ENCODE peak calls at places on chromosomes 11 and 22, in four cellular contexts. Y is mucosa of descending colon, A is psoas muscle, S is fibroblast of the aortic adventitia. Z is an unnamed sample.

GRCh38 chr11:72588656-72589410 is 85.4 kb downstream of the PDE2A start:
- DNase-seq in S (no peak), A (no peak), Y (no peak), Z (no peak)

GRCh38 chr22:17087176-17088131 is 2.7 kb downstream of the IL17RA start:
- DNase-seq in A (no peak), Y (peak), S (no peak), Z (peak)

GRCh38 chr22:29343313-29343805 is 27.9 kb upstream of the RASL10A start:
- DNase-seq in A (peak), Y (no peak), S (peak), Z (peak)

GRCh38 chr22:28951969-28952521 is 68.7 kb downstream of the ZNRF3 start:
- DNase-seq in Y (no peak), S (peak), A (no peak), Z (peak)

GRCh38 chr11:67563354-67564114 is 20.1 kb upstream of the GSTP1 start:
- DNase-seq in Y (peak), A (peak), S (peak), Z (peak)

GRCh38 chr11:88353835-88354496 is 16.4 kb upstream of the CTSC start:
- DNase-seq in A (no peak), S (no peak), Y (no peak), Z (no peak)

GRCh38 chr11:131441398-131441797 is 71.0 kb downstream of the NTM start:
- DNase-seq in A (no peak), S (no peak), Y (no peak), Z (no peak)

GRCh38 chr11:76629133-76629852 is 41.3 kb downstream of the LRRC32 start:
- DNase-seq in A (peak), Y (peak), S (peak), Z (peak)

GRCh38 chr11:33269822-33270221 is 12.6 kb downstream of the HIPK3 start:
- DNase-seq in S (no peak), A (no peak), Y (peak), Z (no peak)

GRCh38 chr11:67287355-67288197 is 1.5 kb upstream of the ANKRD13D start:
- DNase-seq in Y (no peak), A (peak), S (no peak), Z (no peak)

GRCh38 chr11:65798882-65799281 is 12.0 kb downstream of the OVOL1 start:
- DNase-seq in Y (no peak), A (no peak), S (no peak), Z (no peak)

GRCh38 chr22:33204408-33204807 is 146.2 kb upstream of the SYN3 start:
- DNase-seq in S (no peak), A (no peak), Y (no peak), Z (no peak)

GRCh38 chr11:1832181-1832988 is 2.4 kb upstream of the SYT8 start:
- DNase-seq in A (peak), S (peak), Y (peak), Z (no peak)

GRCh38 chr11:120523196-120523595 is 11.6 kb downstream of the GRIK4 start:
- DNase-seq in A (no peak), Y (no peak), S (no peak), Z (no peak)

GRCh38 chr11:68963779-68964178 is 17.0 kb downstream of the MRGPRD start:
- DNase-seq in Y (no peak), S (no peak), A (no peak), Z (no peak)

GRCh38 chr11:1269957-1270356 is 39.5 kb downstream of the TOLLIP start:
- DNase-seq in S (no peak), Y (no peak), A (peak), Z (no peak)

GRCh38 chr11:85705805-85706204 is 19.8 kb upstream of the CCDC89 start:
- DNase-seq in A (no peak), S (peak), Y (no peak), Z (no peak)

DNA sequence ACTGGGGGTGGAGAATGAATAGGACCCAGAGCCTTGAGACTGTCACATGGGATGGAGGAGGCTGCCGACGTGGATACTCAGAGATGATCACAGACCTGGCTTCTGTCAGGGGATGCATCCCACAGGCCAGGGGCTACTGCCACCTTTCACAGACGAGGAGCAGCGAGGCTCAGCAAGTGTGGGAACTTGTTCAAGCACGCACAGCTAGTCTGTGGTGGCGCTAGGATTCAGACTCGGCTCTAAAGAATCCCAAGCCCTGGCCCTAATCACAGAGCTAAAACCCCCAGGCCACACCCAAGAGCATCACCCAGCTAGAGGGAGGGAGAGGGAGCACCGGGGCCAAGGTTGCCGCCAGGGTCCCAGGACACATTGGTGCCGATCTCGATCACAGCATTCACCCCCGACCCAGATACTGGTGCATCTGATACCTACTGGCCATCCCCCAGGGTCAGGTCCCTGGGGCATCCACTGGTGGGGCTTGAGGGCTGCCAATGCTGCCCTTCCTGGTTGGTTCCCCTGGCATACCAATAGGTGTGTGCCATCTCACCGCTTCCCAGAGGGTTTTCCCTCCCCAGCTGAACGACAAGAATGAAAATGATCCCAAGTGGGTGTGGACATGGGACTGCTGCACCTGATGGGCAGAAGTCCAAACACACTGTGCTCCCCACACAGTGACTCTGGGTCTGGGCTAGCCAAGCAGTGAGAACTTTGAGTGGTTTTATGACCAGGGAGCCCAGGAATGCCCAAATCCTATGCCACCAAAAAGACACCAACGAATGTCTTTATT is 6.2 kb downstream of the CHST1 start:
- DNase-seq in A (no peak), S (no peak), Y (no peak), Z (no peak)
- H3K4me3 ChIP-seq in A (no peak), S (no peak), Y (no peak), Z (no peak)

DNA sequence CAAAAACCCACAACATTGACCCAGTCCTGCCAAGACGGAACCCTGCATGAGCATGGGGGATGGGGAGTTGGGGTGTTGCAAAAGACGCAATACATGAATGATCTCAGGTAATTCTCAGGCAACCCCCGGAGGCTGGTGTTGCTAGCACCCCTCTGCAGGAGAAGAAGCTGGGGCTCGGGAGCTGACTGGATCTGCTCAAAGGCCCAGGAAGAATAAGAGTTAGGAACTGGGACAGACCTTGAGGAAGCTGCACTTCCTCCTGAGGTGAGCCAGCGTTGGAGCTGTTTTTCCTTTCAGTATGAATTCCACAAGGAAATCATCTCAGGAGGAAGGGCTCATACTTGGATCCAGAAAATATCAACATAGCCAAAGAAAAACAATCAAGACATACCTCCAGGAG is at the start of gene KRTAP5-9:
- DNase-seq in A (no peak), Y (no peak), S (no peak), Z (no peak)
- H3K4me3 ChIP-seq in A (no peak), Y (no peak), S (no peak), Z (no peak)

DNA sequence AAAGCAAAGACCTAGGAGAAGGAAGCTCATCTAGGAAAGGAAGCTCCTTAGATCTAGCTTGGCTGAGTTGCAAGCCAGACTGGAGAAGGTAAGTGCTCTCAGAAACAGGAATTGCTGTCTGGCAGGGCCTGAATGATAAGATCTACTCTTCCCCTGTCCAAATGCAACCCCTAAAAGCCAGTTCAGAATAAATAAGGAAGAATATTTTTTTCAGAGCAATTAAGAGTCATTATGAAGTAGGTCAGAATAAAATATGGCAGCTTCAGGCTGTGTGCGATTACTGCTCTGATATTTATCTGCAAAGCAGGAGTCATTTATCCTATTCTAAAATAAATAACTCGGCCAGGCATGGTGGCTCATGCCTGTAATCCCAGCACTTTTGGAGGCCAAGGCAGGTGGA is 82.1 kb downstream of the PIWIL4 start:
- DNase-seq in S (no peak), A (no peak), Y (no peak), Z (no peak)
- H3K4me3 ChIP-seq in S (no peak), A (no peak), Y (no peak), Z (no peak)

GRCh38 chr22:46120420-46120737 is 29.9 kb upstream of the PPARA start:
- DNase-seq in A (no peak), S (no peak), Y (no peak), Z (no peak)
- H3K4me3 ChIP-seq in A (no peak), S (no peak), Y (no peak), Z (no peak)

DNA sequence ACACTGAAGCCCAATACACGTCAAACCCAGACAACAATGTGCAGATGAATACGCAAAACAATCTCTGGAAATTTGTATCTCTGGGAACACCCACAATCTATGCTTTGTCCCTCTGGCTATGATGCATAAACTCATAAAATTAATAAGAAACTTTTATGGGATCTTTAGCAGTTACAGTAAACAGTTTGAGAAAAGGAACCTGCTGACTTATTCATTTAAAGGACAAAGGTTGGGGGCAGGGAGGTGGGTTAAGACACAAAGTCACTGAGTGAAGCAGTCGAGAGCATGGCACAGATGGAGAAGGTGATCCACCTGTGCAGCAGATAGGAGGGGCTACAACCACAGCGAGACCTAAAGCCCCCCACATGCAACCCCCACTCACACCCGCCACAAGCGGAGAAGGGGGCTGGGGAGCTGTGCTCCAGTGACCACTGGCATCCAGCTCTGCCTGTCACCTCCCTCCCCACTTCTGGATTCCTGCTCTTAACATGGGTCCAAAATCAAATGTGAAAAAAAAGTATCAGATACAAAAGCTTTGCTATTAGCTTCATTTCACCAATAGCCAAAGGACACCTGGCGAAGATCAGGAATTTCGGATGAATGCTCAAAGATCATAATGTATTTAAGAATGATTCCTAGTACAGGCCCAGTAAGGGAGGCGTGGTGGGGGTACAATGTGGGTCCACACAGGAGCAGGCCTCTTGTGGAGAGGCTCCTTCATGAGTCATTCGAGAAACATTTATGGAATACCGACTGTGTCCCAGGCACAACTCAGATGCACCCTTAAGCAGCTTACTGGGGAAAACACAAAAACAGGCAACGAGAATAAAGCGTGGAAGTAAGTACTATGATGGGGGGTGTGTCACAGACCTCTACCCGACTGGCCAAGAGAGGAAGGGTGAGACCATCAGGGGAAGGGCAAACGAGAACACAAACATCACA is 44.8 kb downstream of the SMCO4 start:
- DNase-seq in A (no peak), S (peak), Y (no peak), Z (peak)
- H3K4me3 ChIP-seq in A (no peak), S (no peak), Y (no peak), Z (no peak)

DNA sequence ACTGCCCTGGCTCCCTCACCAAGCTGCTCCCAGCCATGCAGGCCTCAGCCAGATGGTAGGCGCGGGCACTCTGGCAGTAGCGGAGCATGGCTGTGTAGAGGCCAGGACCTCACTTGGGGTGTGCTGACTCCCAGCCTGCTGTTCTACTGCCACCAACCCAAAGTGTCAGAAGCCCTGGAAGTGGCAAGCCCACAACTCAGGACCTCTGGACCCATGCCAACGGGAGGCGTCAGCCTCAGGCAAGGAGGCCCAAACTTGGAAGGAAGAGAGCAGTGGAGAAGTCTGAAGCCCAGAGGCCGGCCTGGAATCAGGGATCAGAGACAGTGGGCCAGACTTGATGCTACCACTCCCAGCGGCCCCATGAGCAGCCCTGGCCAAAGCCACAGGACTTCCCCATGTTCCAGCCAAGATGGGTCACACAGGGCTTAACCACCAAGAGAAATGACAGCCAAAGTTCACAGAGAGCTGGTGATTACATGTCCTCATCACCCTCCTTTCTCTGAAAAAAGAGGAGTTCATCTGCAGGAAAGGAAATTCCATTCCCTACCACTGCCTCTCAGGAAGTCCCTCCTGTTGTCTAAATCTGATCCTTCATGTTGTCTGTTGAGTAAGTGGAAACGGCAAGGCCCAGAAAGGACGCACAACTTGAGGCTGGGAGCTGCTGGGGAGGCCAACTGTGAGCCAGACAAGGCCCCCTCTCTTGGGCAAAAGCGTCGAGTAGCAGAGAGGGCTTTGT is 4.4 kb downstream of the ARRB1 start:
- DNase-seq in A (peak), S (peak), Y (no peak), Z (peak)
- H3K4me3 ChIP-seq in A (no peak), S (no peak), Y (no peak), Z (no peak)

Z was measured in cardiac fibroblast.